ENCODE peak calls at places on chromosomes 4 and X, in five cellular contexts. One of them, this sample, is unnamed.

GRCh38 chr4:32140636-32141035 is 1420.5 kb downstream of the PCDH7 start:
- DNase-seq in GM13976: no peak
- DNase-seq in neural crest cell: no peak
- DNase-seq in cardiac muscle cell: no peak
- DNase-seq in AG10803: peak
- DNase-seq in this sample: no peak

GRCh38 chr4:173525118-173526033 is 4.7 kb downstream of the HAND2 start:
- DNase-seq in neural crest cell: no peak
- DNase-seq in AG10803: no peak
- DNase-seq in GM13976: no peak
- DNase-seq in cardiac muscle cell: peak
- DNase-seq in this sample: no peak

GRCh38 chr4:1757836-1758235 is 35.3 kb upstream of the FGFR3 start:
- DNase-seq in neural crest cell: no peak
- DNase-seq in GM13976: no peak
- DNase-seq in AG10803: no peak
- DNase-seq in cardiac muscle cell: no peak
- DNase-seq in this sample: no peak

GRCh38 chr4:13378973-13379759 is 105.0 kb downstream of the RAB28 start:
- DNase-seq in neural crest cell: no peak
- DNase-seq in AG10803: no peak
- DNase-seq in GM13976: no peak
- DNase-seq in cardiac muscle cell: no peak
- DNase-seq in this sample: peak

GRCh38 chr4:56907009-56907408 is 691 bp upstream of the REST start:
- DNase-seq in GM13976: no peak
- DNase-seq in neural crest cell: no peak
- DNase-seq in cardiac muscle cell: peak
- DNase-seq in AG10803: no peak
- DNase-seq in this sample: peak

GRCh38 chr4:108649863-108650211 is 562 bp upstream of the OSTC start:
- DNase-seq in GM13976: no peak
- DNase-seq in neural crest cell: no peak
- DNase-seq in AG10803: no peak
- DNase-seq in cardiac muscle cell: no peak
- DNase-seq in this sample: no peak

GRCh38 chr4:41631538-41631937 is 93.6 kb downstream of the LIMCH1 start:
- DNase-seq in AG10803: peak
- DNase-seq in neural crest cell: no peak
- DNase-seq in cardiac muscle cell: no peak
- DNase-seq in GM13976: no peak
- DNase-seq in this sample: no peak

GRCh38 chrX:122565952-122566351 is 618.1 kb upstream of the GRIA3 start:
- DNase-seq in GM13976: no peak
- DNase-seq in cardiac muscle cell: no peak
- DNase-seq in AG10803: peak
- DNase-seq in neural crest cell: no peak
- DNase-seq in this sample: no peak

GRCh38 chrX:17374619-17375360 is at the start of gene NHS:
- DNase-seq in GM13976: no peak
- DNase-seq in neural crest cell: peak
- DNase-seq in AG10803: peak
- DNase-seq in cardiac muscle cell: peak
- DNase-seq in this sample: no peak

DNA sequence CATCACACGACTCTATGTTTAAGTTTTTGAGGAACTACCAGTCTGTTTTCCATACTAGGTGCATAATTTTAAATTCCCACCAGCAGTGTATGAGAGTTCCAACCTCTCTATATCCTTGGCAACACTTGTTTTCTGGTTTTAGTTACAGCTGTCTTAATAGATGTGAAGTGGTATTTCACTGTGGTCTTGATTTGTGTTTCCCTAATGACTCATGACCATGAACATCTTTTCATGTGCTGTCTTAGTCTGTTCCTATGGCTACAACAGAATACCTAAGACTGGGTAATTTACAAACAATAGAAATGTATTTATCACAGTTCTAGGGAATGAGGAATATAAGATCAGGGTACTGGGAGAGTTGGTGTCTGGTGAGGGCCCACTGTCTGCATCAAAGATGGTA is 51.5 kb upstream of the GPR78 start:
- DNase-seq in AG10803: peak
- DNase-seq in GM13976: no peak
- DNase-seq in neural crest cell: no peak
- DNase-seq in cardiac muscle cell: no peak
- DNase-seq in this sample: no peak
- TF ChIP-seq CTCF in AG10803: no peak
- TF ChIP-seq CTCF in GM13976: no peak
- TF ChIP-seq CTCF in neural crest cell: no peak
- TF ChIP-seq CTCF in cardiac muscle cell: no peak
- TF ChIP-seq CTCF in this sample: no peak

GRCh38 chr4:128061566-128062536 is 739 bp downstream of the LARP1B start:
- DNase-seq in cardiac muscle cell: peak
- DNase-seq in neural crest cell: peak
- DNase-seq in GM13976: peak
- DNase-seq in AG10803: peak
- DNase-seq in this sample: peak
- TF ChIP-seq CTCF in cardiac muscle cell: no peak
- TF ChIP-seq CTCF in neural crest cell: no peak
- TF ChIP-seq CTCF in GM13976: no peak
- TF ChIP-seq CTCF in AG10803: peak
- TF ChIP-seq CTCF in this sample: no peak

GRCh38 chr4:99679204-99679603 is 21.6 kb upstream of the C4orf54 start:
- DNase-seq in neural crest cell: no peak
- DNase-seq in AG10803: no peak
- DNase-seq in cardiac muscle cell: peak
- DNase-seq in GM13976: no peak
- DNase-seq in this sample: no peak
- TF ChIP-seq CTCF in neural crest cell: no peak
- TF ChIP-seq CTCF in AG10803: no peak
- TF ChIP-seq CTCF in cardiac muscle cell: no peak
- TF ChIP-seq CTCF in GM13976: no peak
- TF ChIP-seq CTCF in this sample: no peak

DNA sequence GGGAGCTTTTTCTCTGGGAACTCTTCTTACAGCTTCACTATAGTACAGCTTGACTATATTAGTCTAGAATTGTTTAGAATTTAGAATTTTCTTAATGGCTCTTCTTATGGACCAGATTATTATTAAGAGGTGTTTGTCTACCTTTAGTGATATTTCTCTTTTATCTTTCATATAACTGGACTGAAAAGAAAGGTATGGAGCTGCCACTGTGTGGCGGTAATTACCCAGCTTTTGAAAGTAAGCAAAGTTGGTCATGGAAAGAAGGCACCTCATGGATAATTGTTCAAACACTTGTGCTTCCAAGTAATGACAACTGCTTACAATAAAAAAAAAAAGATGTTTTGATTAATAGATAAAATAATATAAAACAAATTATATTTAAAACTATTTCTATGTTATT is 1112.5 kb downstream of the TECRL start:
- DNase-seq in cardiac muscle cell: peak
- DNase-seq in GM13976: no peak
- DNase-seq in AG10803: no peak
- DNase-seq in neural crest cell: no peak
- DNase-seq in this sample: no peak
- TF ChIP-seq CTCF in cardiac muscle cell: no peak
- TF ChIP-seq CTCF in GM13976: no peak
- TF ChIP-seq CTCF in AG10803: no peak
- TF ChIP-seq CTCF in neural crest cell: peak
- TF ChIP-seq CTCF in this sample: no peak

GRCh38 chrX:87693204-87693603 is 175.6 kb downstream of the KLHL4 start:
- DNase-seq in GM13976: no peak
- DNase-seq in cardiac muscle cell: no peak
- DNase-seq in neural crest cell: no peak
- DNase-seq in AG10803: no peak
- DNase-seq in this sample: no peak

GRCh38 chrX:87702795-87703194 is 185.2 kb downstream of the KLHL4 start:
- DNase-seq in cardiac muscle cell: no peak
- DNase-seq in AG10803: no peak
- DNase-seq in neural crest cell: no peak
- DNase-seq in GM13976: no peak
- DNase-seq in this sample: no peak

GRCh38 chrX:87697409-87697808 is 179.8 kb downstream of the KLHL4 start:
- DNase-seq in cardiac muscle cell: no peak
- DNase-seq in neural crest cell: no peak
- DNase-seq in AG10803: no peak
- DNase-seq in GM13976: no peak
- DNase-seq in this sample: no peak
- TF ChIP-seq CTCF in cardiac muscle cell: no peak
- TF ChIP-seq CTCF in neural crest cell: no peak
- TF ChIP-seq CTCF in AG10803: no peak
- TF ChIP-seq CTCF in GM13976: no peak
- TF ChIP-seq CTCF in this sample: no peak